ENCODE peak calls at places on chromosomes 12 and 14, in six cellular contexts. O is upper lobe of right lung, S is GM12878, I is breast epithelium, R is testis, C is A549. U is an unnamed sample.

GRCh38 chr14:75884198-75884611 is 97.6 kb downstream of the TGFB3 start:
- DNase-seq in O (no peak), S (no peak), I (no peak), R (no peak), C (no peak), U (no peak)

GRCh38 chr12:118145113-118145797 is 9.3 kb downstream of the PEBP1 start:
- DNase-seq in O (no peak), S (no peak), I (no peak), R (no peak), C (no peak), U (peak; percentile 44)

GRCh38 chr14:81681466-81681865 is 147.8 kb upstream of the SEL1L start:
- DNase-seq in O (no peak), S (no peak), I (no peak), R (no peak), C (no peak), U (no peak)

GRCh38 chr14:51859136-51859535 is 1.3 kb upstream of the GNG2 start:
- DNase-seq in O (no peak), S (no peak), I (no peak), R (no peak), C (no peak), U (no peak)

GRCh38 chr12:109449845-109450532 is 27.1 kb downstream of the KCTD10 start:
- DNase-seq in O (no peak), S (no peak), I (no peak), R (no peak), C (no peak), U (no peak)

GRCh38 chr12:76945867-76946266 is 67.0 kb upstream of the CSRP2 start:
- DNase-seq in O (no peak), S (no peak), I (no peak), R (no peak), C (no peak), U (no peak)

GRCh38 chr12:109589691-109590245 is 16.2 kb downstream of the MVK start:
- DNase-seq in O (no peak), S (no peak), I (no peak), R (no peak), C (no peak), U (no peak)

GRCh38 chr12:116309343-116309742 is 31.9 kb upstream of the MED13L start:
- DNase-seq in O (no peak), S (no peak), I (no peak), R (no peak), C (no peak), U (no peak)

GRCh38 chr12:81872400-81872799 is 113.2 kb upstream of the PPFIA2 start:
- DNase-seq in O (no peak), S (no peak), I (no peak), R (no peak), C (no peak), U (no peak)

GRCh38 chr12:67446716-67447115 is 177.6 kb downstream of the CAND1 start:
- DNase-seq in O (no peak), S (no peak), I (no peak), R (no peak), C (no peak), U (no peak)

GRCh38 chr14:61337893-61338292 is 16.5 kb downstream of the PRKCH start:
- DNase-seq in O (no peak), S (no peak), I (no peak), R (no peak), C (no peak), U (no peak)
- H3K4me3 ChIP-seq in O (no peak overlapping the region), S (no peak overlapping the region), I (no peak overlapping the region), R (no peak overlapping the region), C (no peak overlapping the region), U (no peak overlapping the region)

GRCh38 chr12:111143216-111143756 is 222.9 kb upstream of the MYL2 start:
- DNase-seq in O (no peak), S (no peak), I (no peak), R (no peak), C (no peak), U (no peak)

GRCh38 chr12:111135293-111135832 is 215.0 kb upstream of the MYL2 start:
- DNase-seq in O (no peak), S (no peak), I (no peak), R (no peak), C (no peak), U (no peak)

GRCh38 chr12:111141205-111141604 is 220.8 kb upstream of the MYL2 start:
- DNase-seq in O (no peak), S (no peak), I (no peak), R (no peak), C (no peak), U (no peak)

DNA sequence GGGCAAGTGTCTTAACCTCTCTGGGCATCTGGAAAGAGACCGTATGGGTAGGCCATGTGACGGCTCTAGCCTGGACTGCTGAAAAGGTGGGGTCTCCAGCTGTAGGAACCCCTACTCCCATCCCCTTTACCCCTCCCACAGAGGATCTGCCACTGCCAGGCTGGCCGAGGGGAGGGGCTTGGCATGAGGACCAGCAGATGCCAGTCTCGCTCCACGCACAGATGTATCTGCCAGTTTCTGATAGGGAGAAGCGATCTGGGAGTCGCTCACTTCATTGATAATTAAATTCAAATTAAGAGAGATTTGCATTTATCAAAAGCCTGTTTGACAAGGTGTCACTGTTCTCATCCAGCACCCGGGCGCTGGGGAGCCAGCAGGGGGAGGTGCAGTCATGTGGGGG is 217.6 kb upstream of the MYL2 start:
- DNase-seq in O (no peak), S (no peak), I (no peak), R (no peak), C (no peak), U (no peak)
- TF ChIP-seq CTCF in O (no peak), S (no peak), I (no peak), R (no peak), C (no peak), U (no peak)

GRCh38 chr14:104682107-104682593 is 7.3 kb upstream of the INF2 start:
- DNase-seq in O (no peak), S (no peak), I (no peak), R (no peak), C (peak; percentile 55), U (no peak)
- H3K4me3 ChIP-seq in O (peak overlapping the region; percentile 19), S (no peak overlapping the region), I (peak overlapping the region; percentile 28), R (no peak overlapping the region), C (peak overlapping the region; percentile 38), U (no peak overlapping the region)

GRCh38 chr12:48979602-48980388 is 1.7 kb downstream of the WNT1 start:
- DNase-seq in O (no peak), S (no peak), I (no peak), R (no peak), C (no peak), U (no peak)

GRCh38 chr12:48981757-48982157 is 3.6 kb downstream of the WNT1 start:
- DNase-seq in O (no peak), S (no peak), I (no peak), R (no peak), C (no peak), U (no peak)

GRCh38 chr12:48982397-48983080 is 4.4 kb downstream of the WNT1 start:
- DNase-seq in O (no peak), S (no peak), I (no peak), R (no peak), C (no peak), U (no peak)

GRCh38 chr12:48980389-48980952 is 2.3 kb downstream of the WNT1 start:
- DNase-seq in O (no peak), S (no peak), I (no peak), R (no peak), C (no peak), U (no peak)

GRCh38 chr12:48980953-48981756 is 3.0 kb downstream of the WNT1 start:
- DNase-seq in O (peak; percentile 76), S (no peak), I (no peak), R (no peak), C (peak; percentile 66), U (no peak)
- TF ChIP-seq CTCF in O (peak; percentile 23), S (no peak), I (no peak), R (no peak), C (peak; percentile 38), U (no peak)

GRCh38 chr12:122964439-122965257 is 1.6 kb downstream of the ABCB9 start:
- DNase-seq in O (no peak), S (no peak), I (no peak), R (no peak), C (no peak), U (no peak)
- H3K4me3 ChIP-seq in O (no peak overlapping the region), S (no peak overlapping the region), I (no peak overlapping the region), R (no peak overlapping the region), C (no peak overlapping the region), U (no peak overlapping the region)

GRCh38 chr12:57726884-57727757 is 11.4 kb downstream of the AGAP2 start:
- DNase-seq in O (peak; percentile 77), S (no peak), I (no peak), R (peak; percentile 50), C (no peak), U (no peak)
- TF ChIP-seq CTCF in O (peak; percentile 26), S (no peak), I (peak; percentile 43), R (no peak), C (no peak), U (no peak)

GRCh38 chr12:124567673-124568373 is 411 bp upstream of the NCOR2 start:
- DNase-seq in O (peak; percentile 98), S (no peak), I (peak; percentile 86), R (peak; percentile 96), C (peak; percentile 84), U (no peak)

GRCh38 chr12:124570810-124571209 is 3.4 kb upstream of the NCOR2 start:
- DNase-seq in O (no peak), S (no peak), I (no peak), R (no peak), C (no peak), U (no peak)

GRCh38 chr12:124568431-124569374 is 1.3 kb upstream of the NCOR2 start:
- DNase-seq in O (peak; percentile 86), S (peak; percentile 53), I (no peak), R (peak; percentile 83), C (no peak), U (peak; percentile 67)

GRCh38 chr12:124571556-124571955 is 4.1 kb upstream of the NCOR2 start:
- DNase-seq in O (no peak), S (no peak), I (no peak), R (no peak), C (no peak), U (no peak)

GRCh38 chr12:124569375-124570148 is 2.1 kb upstream of the NCOR2 start:
- DNase-seq in O (no peak), S (no peak), I (no peak), R (peak; percentile 95), C (no peak), U (no peak)
- H3K4me3 ChIP-seq in O (no peak overlapping the region), S (no peak overlapping the region), I (no peak overlapping the region), R (peak overlapping the region; percentile 59), C (no peak overlapping the region), U (no peak overlapping the region)

DNA sequence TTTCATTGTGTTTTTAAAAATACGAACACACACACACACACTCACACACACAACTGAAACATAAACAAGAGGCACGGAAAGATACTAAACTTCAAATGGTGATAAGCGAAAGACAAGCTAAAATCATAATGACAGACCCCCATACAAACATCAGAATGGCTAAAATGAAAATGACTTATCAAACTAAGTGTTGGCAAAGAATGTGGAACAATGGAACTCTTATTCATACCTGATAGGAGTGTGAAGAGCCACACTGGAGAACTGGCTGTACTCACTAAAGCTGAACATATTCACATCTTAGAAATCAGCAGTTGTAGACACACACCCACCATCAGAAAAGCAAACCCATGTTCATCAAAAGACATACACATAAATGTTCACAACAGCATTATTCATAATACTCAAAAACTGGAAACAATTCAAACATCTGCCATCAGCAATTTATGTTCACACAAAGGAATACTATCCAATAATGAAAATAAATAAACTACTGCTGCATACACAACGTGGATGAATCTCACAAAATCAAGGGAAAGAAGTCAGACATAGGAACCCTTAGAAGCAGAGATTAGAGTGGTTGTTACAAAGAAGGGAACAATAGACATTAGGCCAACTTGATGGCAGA is 11.8 kb downstream of the STXBP6 start:
- DNase-seq in O (no peak), S (no peak), I (no peak), R (no peak), C (no peak), U (no peak)
- TF ChIP-seq CTCF in O (no peak), S (no peak), I (no peak), R (no peak), C (no peak), U (no peak)

GRCh38 chr14:102187583-102188001 is 47.9 kb downstream of the WDR20 start:
- DNase-seq in O (no peak), S (no peak), I (no peak), R (no peak), C (no peak), U (no peak)
- H3K4me3 ChIP-seq in O (no peak overlapping the region), S (no peak overlapping the region), I (no peak overlapping the region), R (no peak overlapping the region), C (no peak overlapping the region), U (no peak overlapping the region)

U was measured in GM12864.